ENCODE peak calls at places on chromosomes 6 and 20, in seven cellular contexts. One of them, this sample, is unnamed.

GRCh38 chr6:50185006-50185405 is 135.3 kb upstream of the DEFB112 start:
- DNase-seq in ovary: no peak
- DNase-seq in stomach: no peak
- DNase-seq in cardiac muscle cell: peak; percentile 49
- DNase-seq in epithelial cell of prostate: no peak
- DNase-seq in CD4-positive, CD25-positive, alpha-beta regulatory T cell: no peak
- DNase-seq in substantia nigra: no peak
- DNase-seq in this sample: no peak

GRCh38 chr20:63196756-63197470 is 19.0 kb downstream of the YTHDF1 start:
- DNase-seq in ovary: no peak
- DNase-seq in stomach: no peak
- DNase-seq in cardiac muscle cell: no peak
- DNase-seq in epithelial cell of prostate: no peak
- DNase-seq in CD4-positive, CD25-positive, alpha-beta regulatory T cell: no peak
- DNase-seq in substantia nigra: no peak
- DNase-seq in this sample: no peak

GRCh38 chr20:44033344-44033743 is 118.7 kb downstream of the TOX2 start:
- DNase-seq in ovary: no peak
- DNase-seq in stomach: no peak
- DNase-seq in cardiac muscle cell: no peak
- DNase-seq in epithelial cell of prostate: no peak
- DNase-seq in CD4-positive, CD25-positive, alpha-beta regulatory T cell: no peak
- DNase-seq in substantia nigra: no peak
- DNase-seq in this sample: no peak

GRCh38 chr20:740162-740561 is 28.1 kb downstream of the SLC52A3 start:
- DNase-seq in ovary: no peak
- DNase-seq in stomach: no peak
- DNase-seq in cardiac muscle cell: no peak
- DNase-seq in epithelial cell of prostate: no peak
- DNase-seq in CD4-positive, CD25-positive, alpha-beta regulatory T cell: no peak
- DNase-seq in substantia nigra: no peak
- DNase-seq in this sample: no peak

GRCh38 chr6:22333802-22334201 is 37.0 kb upstream of the PRL start:
- DNase-seq in ovary: no peak
- DNase-seq in stomach: no peak
- DNase-seq in cardiac muscle cell: no peak
- DNase-seq in epithelial cell of prostate: no peak
- DNase-seq in CD4-positive, CD25-positive, alpha-beta regulatory T cell: no peak
- DNase-seq in substantia nigra: no peak
- DNase-seq in this sample: no peak

GRCh38 chr6:25375125-25375524 is 96.0 kb downstream of the CARMIL1 start:
- DNase-seq in ovary: no peak
- DNase-seq in stomach: no peak
- DNase-seq in cardiac muscle cell: no peak
- DNase-seq in epithelial cell of prostate: no peak
- DNase-seq in CD4-positive, CD25-positive, alpha-beta regulatory T cell: no peak
- DNase-seq in substantia nigra: no peak
- DNase-seq in this sample: no peak

GRCh38 chr6:24931752-24932691 is 3.7 kb downstream of the RIPOR2 start:
- DNase-seq in ovary: no peak
- DNase-seq in stomach: no peak
- DNase-seq in cardiac muscle cell: no peak
- DNase-seq in epithelial cell of prostate: no peak
- DNase-seq in CD4-positive, CD25-positive, alpha-beta regulatory T cell: peak; percentile 82
- DNase-seq in substantia nigra: no peak
- DNase-seq in this sample: no peak

GRCh38 chr6:98944598-98945011 is 3.1 kb downstream of the FBXL4 start:
- DNase-seq in ovary: no peak
- DNase-seq in stomach: no peak
- DNase-seq in cardiac muscle cell: no peak
- DNase-seq in epithelial cell of prostate: no peak
- DNase-seq in CD4-positive, CD25-positive, alpha-beta regulatory T cell: no peak
- DNase-seq in substantia nigra: no peak
- DNase-seq in this sample: no peak

GRCh38 chr20:21395666-21396044 is 1.7 kb downstream of the NKX2-4 start:
- DNase-seq in ovary: no peak
- DNase-seq in stomach: no peak
- DNase-seq in cardiac muscle cell: no peak
- DNase-seq in epithelial cell of prostate: no peak
- DNase-seq in CD4-positive, CD25-positive, alpha-beta regulatory T cell: peak; percentile 70
- DNase-seq in substantia nigra: no peak
- DNase-seq in this sample: no peak

GRCh38 chr6:89217308-89217999 is at the start of gene GABRR1:
- DNase-seq in ovary: no peak
- DNase-seq in stomach: no peak
- DNase-seq in cardiac muscle cell: no peak
- DNase-seq in epithelial cell of prostate: no peak
- DNase-seq in CD4-positive, CD25-positive, alpha-beta regulatory T cell: no peak
- DNase-seq in substantia nigra: no peak
- DNase-seq in this sample: no peak

GRCh38 chr6:73236147-73236750 is 11.0 kb upstream of the KHDC1L start:
- DNase-seq in ovary: no peak
- DNase-seq in stomach: no peak
- DNase-seq in cardiac muscle cell: no peak
- DNase-seq in epithelial cell of prostate: peak; percentile 76
- DNase-seq in CD4-positive, CD25-positive, alpha-beta regulatory T cell: no peak
- DNase-seq in substantia nigra: no peak
- DNase-seq in this sample: no peak

GRCh38 chr20:25508083-25508770 is 77.1 kb downstream of the NINL start:
- DNase-seq in ovary: peak; percentile 62
- DNase-seq in stomach: no peak
- DNase-seq in cardiac muscle cell: no peak
- DNase-seq in epithelial cell of prostate: no peak
- DNase-seq in CD4-positive, CD25-positive, alpha-beta regulatory T cell: no peak
- DNase-seq in substantia nigra: no peak
- DNase-seq in this sample: peak; percentile 72

GRCh38 chr6:107458687-107459282 is 579 bp downstream of the PDSS2 start:
- DNase-seq in ovary: no peak
- DNase-seq in stomach: no peak
- DNase-seq in cardiac muscle cell: peak; percentile 39
- DNase-seq in epithelial cell of prostate: no peak
- DNase-seq in CD4-positive, CD25-positive, alpha-beta regulatory T cell: peak; percentile 63
- DNase-seq in substantia nigra: no peak
- DNase-seq in this sample: peak; percentile 25

GRCh38 chr6:139436521-139437348 is 62.3 kb upstream of the CITED2 start:
- DNase-seq in ovary: no peak
- DNase-seq in stomach: no peak
- DNase-seq in cardiac muscle cell: peak; percentile 13
- DNase-seq in epithelial cell of prostate: peak; percentile 16
- DNase-seq in CD4-positive, CD25-positive, alpha-beta regulatory T cell: no peak
- DNase-seq in substantia nigra: no peak
- DNase-seq in this sample: no peak

GRCh38 chr6:123986938-123987337 is 183.3 kb downstream of the NKAIN2 start:
- DNase-seq in ovary: no peak
- DNase-seq in stomach: no peak
- DNase-seq in cardiac muscle cell: no peak
- DNase-seq in epithelial cell of prostate: no peak
- DNase-seq in CD4-positive, CD25-positive, alpha-beta regulatory T cell: no peak
- DNase-seq in substantia nigra: no peak
- DNase-seq in this sample: no peak

GRCh38 chr6:113862112-113862511 is 5.0 kb downstream of the MARCKS start:
- DNase-seq in ovary: no peak
- DNase-seq in stomach: no peak
- DNase-seq in cardiac muscle cell: no peak
- DNase-seq in epithelial cell of prostate: no peak
- DNase-seq in CD4-positive, CD25-positive, alpha-beta regulatory T cell: no peak
- DNase-seq in substantia nigra: no peak
- DNase-seq in this sample: no peak

GRCh38 chr6:33578588-33579011 is 1.5 kb downstream of the BAK1 start:
- DNase-seq in ovary: peak; percentile 28
- DNase-seq in stomach: peak; percentile 46
- DNase-seq in cardiac muscle cell: no peak
- DNase-seq in epithelial cell of prostate: no peak
- DNase-seq in CD4-positive, CD25-positive, alpha-beta regulatory T cell: peak; percentile 82
- DNase-seq in substantia nigra: no peak
- DNase-seq in this sample: no peak
- H3K27ac ChIP-seq in ovary: no peak overlapping the region
- H3K27ac ChIP-seq in stomach: peak overlapping the region; percentile 78
- H3K27ac ChIP-seq in cardiac muscle cell: no peak overlapping the region
- H3K27ac ChIP-seq in epithelial cell of prostate: peak overlapping the region; percentile 89
- H3K27ac ChIP-seq in CD4-positive, CD25-positive, alpha-beta regulatory T cell: peak overlapping the region; percentile 88
- H3K27ac ChIP-seq in substantia nigra: no peak overlapping the region
- H3K27ac ChIP-seq in this sample: peak overlapping the region; percentile 12

GRCh38 chr6:167305796-167306195 is 14.7 kb downstream of the UNC93A start:
- DNase-seq in ovary: no peak
- DNase-seq in stomach: no peak
- DNase-seq in cardiac muscle cell: no peak
- DNase-seq in epithelial cell of prostate: no peak
- DNase-seq in CD4-positive, CD25-positive, alpha-beta regulatory T cell: no peak
- DNase-seq in substantia nigra: no peak
- DNase-seq in this sample: no peak
- H3K27ac ChIP-seq in ovary: no peak overlapping the region
- H3K27ac ChIP-seq in stomach: no peak overlapping the region
- H3K27ac ChIP-seq in cardiac muscle cell: no peak overlapping the region
- H3K27ac ChIP-seq in epithelial cell of prostate: no peak overlapping the region
- H3K27ac ChIP-seq in CD4-positive, CD25-positive, alpha-beta regulatory T cell: no peak overlapping the region
- H3K27ac ChIP-seq in substantia nigra: no peak overlapping the region
- H3K27ac ChIP-seq in this sample: no peak overlapping the region

DNA sequence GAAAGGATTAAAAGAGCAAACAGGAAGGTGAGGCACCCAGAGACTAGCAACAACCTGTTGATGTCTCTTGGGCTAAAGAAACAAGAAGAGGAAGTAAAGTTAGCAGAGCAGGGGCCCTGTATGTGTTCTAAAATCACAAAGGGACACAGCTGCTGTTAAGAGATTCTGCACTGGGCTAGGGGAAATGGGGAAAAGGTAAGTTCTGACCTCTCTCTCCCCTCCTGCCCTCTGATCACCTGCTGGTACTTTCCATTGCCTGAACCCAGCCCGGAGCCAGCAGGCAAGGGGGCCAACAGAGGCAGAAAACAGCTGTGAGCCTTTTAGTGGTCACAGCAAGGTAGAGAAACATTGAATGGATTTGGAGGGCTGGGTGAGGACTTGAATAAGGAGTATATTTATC is 13.5 kb upstream of the CNR1 start:
- DNase-seq in ovary: no peak
- DNase-seq in stomach: no peak
- DNase-seq in cardiac muscle cell: no peak
- DNase-seq in epithelial cell of prostate: no peak
- DNase-seq in CD4-positive, CD25-positive, alpha-beta regulatory T cell: no peak
- DNase-seq in substantia nigra: no peak
- DNase-seq in this sample: no peak
- H3K27ac ChIP-seq in ovary: no peak overlapping the region
- H3K27ac ChIP-seq in stomach: no peak overlapping the region
- H3K27ac ChIP-seq in cardiac muscle cell: no peak overlapping the region
- H3K27ac ChIP-seq in epithelial cell of prostate: no peak overlapping the region
- H3K27ac ChIP-seq in CD4-positive, CD25-positive, alpha-beta regulatory T cell: no peak overlapping the region
- H3K27ac ChIP-seq in substantia nigra: no peak overlapping the region
- H3K27ac ChIP-seq in this sample: no peak overlapping the region

GRCh38 chr20:59936409-59936808 is 3.0 kb upstream of the SYCP2 start:
- DNase-seq in ovary: no peak
- DNase-seq in stomach: no peak
- DNase-seq in cardiac muscle cell: no peak
- DNase-seq in epithelial cell of prostate: no peak
- DNase-seq in CD4-positive, CD25-positive, alpha-beta regulatory T cell: no peak
- DNase-seq in substantia nigra: no peak
- DNase-seq in this sample: no peak
- H3K27ac ChIP-seq in ovary: no peak overlapping the region
- H3K27ac ChIP-seq in stomach: no peak overlapping the region
- H3K27ac ChIP-seq in cardiac muscle cell: no peak overlapping the region
- H3K27ac ChIP-seq in epithelial cell of prostate: no peak overlapping the region
- H3K27ac ChIP-seq in CD4-positive, CD25-positive, alpha-beta regulatory T cell: no peak overlapping the region
- H3K27ac ChIP-seq in substantia nigra: no peak overlapping the region
- H3K27ac ChIP-seq in this sample: no peak overlapping the region

GRCh38 chr6:39824030-39824926 is 32.1 kb downstream of the DAAM2 start:
- DNase-seq in ovary: no peak
- DNase-seq in stomach: no peak
- DNase-seq in cardiac muscle cell: no peak
- DNase-seq in epithelial cell of prostate: no peak
- DNase-seq in CD4-positive, CD25-positive, alpha-beta regulatory T cell: no peak
- DNase-seq in substantia nigra: no peak
- DNase-seq in this sample: no peak
- H3K27ac ChIP-seq in ovary: no peak overlapping the region
- H3K27ac ChIP-seq in stomach: no peak overlapping the region
- H3K27ac ChIP-seq in cardiac muscle cell: no peak overlapping the region
- H3K27ac ChIP-seq in epithelial cell of prostate: no peak overlapping the region
- H3K27ac ChIP-seq in CD4-positive, CD25-positive, alpha-beta regulatory T cell: no peak overlapping the region
- H3K27ac ChIP-seq in substantia nigra: peak overlapping the region; percentile 90
- H3K27ac ChIP-seq in this sample: peak overlapping the region; percentile 45

GRCh38 chr6:145138469-145139185 is 596.7 kb downstream of the EPM2A start:
- DNase-seq in ovary: no peak
- DNase-seq in stomach: no peak
- DNase-seq in cardiac muscle cell: peak; percentile 23
- DNase-seq in epithelial cell of prostate: no peak
- DNase-seq in CD4-positive, CD25-positive, alpha-beta regulatory T cell: no peak
- DNase-seq in substantia nigra: no peak
- DNase-seq in this sample: no peak
- H3K27ac ChIP-seq in ovary: no peak overlapping the region
- H3K27ac ChIP-seq in stomach: no peak overlapping the region
- H3K27ac ChIP-seq in cardiac muscle cell: peak overlapping the region; percentile 91
- H3K27ac ChIP-seq in epithelial cell of prostate: no peak overlapping the region
- H3K27ac ChIP-seq in CD4-positive, CD25-positive, alpha-beta regulatory T cell: no peak overlapping the region
- H3K27ac ChIP-seq in substantia nigra: no peak overlapping the region
- H3K27ac ChIP-seq in this sample: no peak overlapping the region

DNA sequence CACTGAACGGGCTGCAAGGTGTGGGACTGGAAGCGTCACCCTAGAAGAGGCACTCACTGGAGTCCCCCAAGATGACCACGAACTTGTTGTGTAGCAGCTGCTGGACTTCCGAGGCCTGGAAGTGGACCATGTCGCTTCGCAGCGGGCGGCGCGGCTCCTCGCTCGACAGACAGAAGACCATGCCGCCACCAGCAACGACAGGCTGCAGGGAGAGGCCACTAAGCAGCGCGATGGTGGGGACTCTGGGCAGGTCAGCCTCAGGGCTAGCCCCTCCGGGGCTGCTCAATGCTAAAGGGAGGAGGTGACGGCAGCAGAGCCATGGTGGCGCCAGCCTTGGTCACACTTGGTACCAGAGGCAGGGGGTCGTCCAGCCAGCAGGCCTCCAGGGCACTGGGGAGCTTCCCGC is 720 bp downstream of the PCED1A start:
- DNase-seq in ovary: no peak
- DNase-seq in stomach: no peak
- DNase-seq in cardiac muscle cell: no peak
- DNase-seq in epithelial cell of prostate: no peak
- DNase-seq in CD4-positive, CD25-positive, alpha-beta regulatory T cell: no peak
- DNase-seq in substantia nigra: no peak
- DNase-seq in this sample: no peak
- H3K27ac ChIP-seq in ovary: peak overlapping the region; percentile 69
- H3K27ac ChIP-seq in stomach: peak overlapping the region; percentile 87
- H3K27ac ChIP-seq in cardiac muscle cell: no peak overlapping the region
- H3K27ac ChIP-seq in epithelial cell of prostate: no peak overlapping the region
- H3K27ac ChIP-seq in CD4-positive, CD25-positive, alpha-beta regulatory T cell: peak overlapping the region; percentile 77
- H3K27ac ChIP-seq in substantia nigra: peak overlapping the region; percentile 90
- H3K27ac ChIP-seq in this sample: peak overlapping the region; percentile 89